ENCODE peak calls at places on chromosomes 13 and 19, in six cellular contexts. N is progenitor cell of endocrine pancreas; T is iris pigment epithelial cell; I is activated CD4-positive, alpha-beta memory T cell treated with anti-CD3 and anti-CD28 coated beads, Interleukin-2, amount 10 ng/mL, durations not matched to agents 7 days and 5 days; S is right lobe of liver; V is ELR. D is an unnamed sample.

GRCh38 chr19:6616011-6616410 is 25.1 kb upstream of the CD70 start:
- DNase-seq in T (peak), V (peak), I (no peak), N (no peak), S (no peak), D (no peak)

GRCh38 chr13:24860775-24861174 is 96.8 kb downstream of the RNF17 start:
- DNase-seq in V (no peak), T (no peak), N (no peak), I (no peak), S (no peak), D (no peak)

GRCh38 chr13:33394294-33394932 is 108.9 kb upstream of the STARD13 start:
- DNase-seq in N (no peak), V (no peak), I (no peak), S (no peak), T (no peak), D (no peak)

GRCh38 chr13:113863511-113864302 is at the start of gene GAS6:
- DNase-seq in V (peak), S (peak), N (peak), I (no peak), T (peak), D (peak)

GRCh38 chr13:90485441-90485840 is 862.0 kb upstream of the MIR17HG start:
- DNase-seq in I (no peak), S (no peak), T (peak), V (peak), N (no peak), D (no peak)

GRCh38 chr19:49128545-49129237 is 9.3 kb downstream of the PPFIA3 start:
- DNase-seq in I (no peak), N (no peak), T (no peak), S (no peak), V (no peak), D (no peak)

GRCh38 chr13:33206425-33206824 is 79.1 kb downstream of the STARD13 start:
- DNase-seq in V (no peak), I (no peak), S (no peak), N (no peak), T (peak), D (no peak)

GRCh38 chr13:46071590-46072249 is 19.2 kb upstream of the ZC3H13 start:
- DNase-seq in V (no peak), T (no peak), I (no peak), N (no peak), S (no peak), D (no peak)

GRCh38 chr13:107466326-107466725 is 749.0 kb downstream of the LIG4 start:
- DNase-seq in T (peak), S (no peak), I (no peak), N (no peak), V (peak), D (no peak)

GRCh38 chr13:113806526-113806925 is 47.5 kb downstream of the TMEM255B start:
- DNase-seq in T (no peak), I (no peak), N (no peak), S (no peak), V (no peak), D (no peak)

GRCh38 chr19:49588370-49589122 is 2.4 kb upstream of the PRR12 start:
- DNase-seq in T (no peak), S (peak), N (no peak), I (no peak), V (no peak), D (no peak)

GRCh38 chr13:79709526-79709925 is 228.6 kb downstream of the NDFIP2 start:
- DNase-seq in I (no peak), S (no peak), N (no peak), T (peak), V (no peak), D (no peak)

GRCh38 chr19:48754950-48755645 is at the start of gene FGF21:
- DNase-seq in V (no peak), N (no peak), S (peak), I (no peak), T (no peak), D (no peak)

GRCh38 chr13:110493613-110494012 is 67.9 kb downstream of the RAB20 start:
- DNase-seq in T (no peak), N (no peak), I (no peak), V (no peak), S (no peak), D (no peak)

GRCh38 chr13:102555914-102556553 is 40.8 kb upstream of the TPP2 start:
- DNase-seq in S (no peak), N (no peak), V (peak), T (peak), I (no peak), D (no peak)

GRCh38 chr19:17520865-17521264 is 9.4 kb downstream of the PGLS start:
- DNase-seq in S (no peak), V (no peak), I (no peak), N (no peak), T (no peak), D (no peak)

GRCh38 chr19:19504754-19505668 is 10.3 kb downstream of the TSSK6 start:
- DNase-seq in N (no peak), T (no peak), S (no peak), V (no peak), I (no peak), D (no peak)

GRCh38 chr19:32924200-32924599 is 47.6 kb downstream of the CEP89 start:
- DNase-seq in N (no peak), S (no peak), V (peak), I (no peak), T (peak), D (no peak)